ENCODE peak calls at places on chromosomes 3 and 15, in four cellular contexts. R, X, S and V are unnamed samples.

GRCh38 chr3:98596902-98597500 is 3.6 kb upstream of the CPOX start:
- DNase-seq in X (no peak), S (no peak), R (no peak), V (no peak)

GRCh38 chr3:9211155-9211950 is 38.1 kb downstream of the SRGAP3 start:
- DNase-seq in X (no peak), R (no peak), S (no peak), V (no peak)

GRCh38 chr15:100248236-100248635 is 93.5 kb downstream of the ADAMTS17 start:
- DNase-seq in X (no peak), R (no peak), S (no peak), V (no peak)

GRCh38 chr15:89184367-89184766 is 37.0 kb downstream of the RLBP1 start:
- DNase-seq in R (no peak), S (no peak), X (no peak), V (peak)

GRCh38 chr3:157445897-157446296 is 9.2 kb downstream of the PTX3 start:
- DNase-seq in R (no peak), X (no peak), S (no peak), V (no peak)

GRCh38 chr3:112633757-112634156 is 7.2 kb downstream of the CCDC80 start:
- DNase-seq in S (no peak), R (no peak), X (no peak), V (no peak)

GRCh38 chr3:170419301-170420087 is 826 bp downstream of the CLDN11 start:
- DNase-seq in S (peak), R (no peak), X (peak), V (peak)

GRCh38 chr3:97872209-97873042 is 50.6 kb downstream of the CRYBG3 start:
- DNase-seq in X (no peak), R (peak), S (no peak), V (no peak)

GRCh38 chr15:68384451-68385239 is 47.3 kb downstream of the ITGA11 start:
- DNase-seq in R (no peak), S (peak), X (no peak), V (no peak)

GRCh38 chr3:114480442-114480841 is 186.6 kb downstream of the TIGIT start:
- DNase-seq in R (no peak), X (no peak), S (no peak), V (no peak)

GRCh38 chr3:141057436-141057835 is 6.3 kb downstream of the SPSB4 start:
- DNase-seq in S (no peak), X (no peak), R (no peak), V (no peak)

GRCh38 chr15:44137750-44138149 is 57.3 kb downstream of the FRMD5 start:
- DNase-seq in R (no peak), S (no peak), X (no peak), V (no peak)

GRCh38 chr15:88882745-88883144 is 12.6 kb downstream of the HAPLN3 start:
- DNase-seq in R (no peak), X (no peak), S (no peak), V (no peak)

GRCh38 chr3:161270991-161271390 is 49.9 kb downstream of the NMD3 start:
- DNase-seq in R (no peak), S (no peak), X (no peak), V (no peak)

GRCh38 chr3:191269289-191270085 is 59.7 kb upstream of the CCDC50 start:
- DNase-seq in S (no peak), X (no peak), R (no peak), V (no peak)

GRCh38 chr3:155022896-155023295 is 57.2 kb upstream of the MME start:
- DNase-seq in S (no peak), X (no peak), R (no peak), V (no peak)

GRCh38 chr15:42591238-42591936 is 16.0 kb downstream of the STARD9 start:
- DNase-seq in X (no peak), S (no peak), R (no peak), V (no peak)

GRCh38 chr15:40142428-40142827 is 18.4 kb upstream of the BUB1B start:
- DNase-seq in X (no peak), R (no peak), S (no peak), V (no peak)

GRCh38 chr15:58438956-58439355 is 7.2 kb downstream of the LIPC start:
- DNase-seq in X (peak), S (peak), R (peak), V (no peak)

GRCh38 chr15:63157066-63157890 is at the start of gene RPS27L:
- DNase-seq in S (peak), R (peak), X (peak), V (peak)

GRCh38 chr3:13673207-13673606 is 124.3 kb downstream of the FBLN2 start:
- DNase-seq in R (no peak), S (no peak), X (no peak), V (no peak)

GRCh38 chr3:115470254-115470653 is 153.1 kb upstream of the GAP43 start:
- DNase-seq in S (no peak), X (no peak), R (no peak), V (no peak)

GRCh38 chr15:89054873-89055272 is 33.4 kb upstream of the ABHD2 start:
- DNase-seq in X (no peak), R (no peak), S (no peak), V (no peak)

GRCh38 chr3:99407257-99407656 is 231.1 kb upstream of the COL8A1 start:
- DNase-seq in S (no peak), R (no peak), X (no peak), V (no peak)

GRCh38 chr3:5186089-5186853 is 1.2 kb upstream of the EDEM1 start:
- DNase-seq in S (no peak), R (no peak), X (no peak), V (no peak)

GRCh38 chr15:100115711-100116090 is 226.1 kb downstream of the ADAMTS17 start:
- DNase-seq in S (no peak), X (no peak), R (no peak), V (no peak)

GRCh38 chr3:146777941-146778340 is 172.8 kb upstream of the PLSCR5 start:
- DNase-seq in R (no peak), S (no peak), X (no peak), V (no peak)

GRCh38 chr15:64089553-64090280 is 3.9 kb downstream of the CIAO2A start:
- DNase-seq in S (no peak), X (no peak), R (no peak), V (no peak)

GRCh38 chr15:60165111-60165510 is 161.0 kb downstream of the FOXB1 start:
- DNase-seq in S (no peak), X (no peak), R (no peak), V (no peak)